ENCODE peak calls at places on chromosomes 16 and 17, in nine cellular contexts. T is heart right ventricle, Z is pancreas, W is aorta, P is left ventricle myocardium inferior, M is lung, B is GM23338, O is tibial nerve, G is esophagus squamous epithelium. Q is an unnamed sample. For H3K27me3, the result is how much of the 10 kb centered on the place peaks cover.

GRCh38 chr17:42304187-42305030 is 16.1 kb downstream of the STAT5A start:
- DNase-seq in B (no peak), G (no peak), Z (no peak), O (no peak), T (no peak), P (no peak), M (no peak), W (no peak), Q (no peak)

GRCh38 chr17:78342438-78343098 is 17.3 kb downstream of the SOCS3 start:
- DNase-seq in G (no peak), P (peak), Z (peak), O (peak), W (peak), B (peak), M (no peak), T (peak), Q (no peak)

GRCh38 chr17:39236383-39236927 is 10.7 kb upstream of the STAC2 start:
- DNase-seq in Z (peak), W (no peak), P (no peak), M (no peak), T (no peak), B (no peak), G (no peak), O (no peak), Q (no peak)

GRCh38 chr17:31357831-31358400 is 33.6 kb upstream of the RAB11FIP4 start:
- DNase-seq in W (no peak), M (no peak), Z (no peak), P (no peak), T (no peak), G (no peak), B (no peak), O (no peak), Q (no peak)

GRCh38 chr17:15891348-15891747 is 53.6 kb upstream of the ADORA2B start:
- DNase-seq in Z (no peak), M (no peak), T (no peak), P (no peak), O (no peak), W (no peak), G (no peak), B (no peak), Q (no peak)

GRCh38 chr16:74695450-74696422 is 4.9 kb downstream of the MLKL start:
- DNase-seq in W (peak), P (peak), O (peak), Z (peak), T (peak), M (peak), G (peak), B (peak), Q (peak)

GRCh38 chr17:3795758-3796102 is 5.3 kb downstream of the ITGAE start:
- DNase-seq in M (no peak), P (no peak), B (no peak), O (no peak), T (no peak), Z (no peak), W (no peak), G (no peak), Q (no peak)

GRCh38 chr16:61432421-61432820 is 603.8 kb downstream of the CDH8 start:
- DNase-seq in O (no peak), T (no peak), M (no peak), P (no peak), G (no peak), B (no peak), Z (no peak), W (no peak), Q (no peak)

GRCh38 chr17:49552070-49552751 is 23.5 kb upstream of the NXPH3 start:
- DNase-seq in Z (no peak), B (no peak), M (no peak), G (no peak), W (peak), T (no peak), O (no peak), P (no peak), Q (no peak)

GRCh38 chr17:50094243-50094752 is 853 bp upstream of the PDK2 start:
- DNase-seq in T (peak), W (peak), G (no peak), P (peak), O (peak), Z (peak), M (peak), B (peak), Q (peak)

GRCh38 chr17:46817901-46818209 is 637 bp downstream of the WNT3 start:
- DNase-seq in M (no peak), B (no peak), Z (no peak), P (no peak), O (no peak), G (no peak), W (no peak), T (no peak), Q (no peak)
- H3K27me3 ChIP-seq in M (under half), B (half or more), Z (under half), P (half or more), O (half or more), G (half or more), W (under half), T (under half), Q (under half)

DNA sequence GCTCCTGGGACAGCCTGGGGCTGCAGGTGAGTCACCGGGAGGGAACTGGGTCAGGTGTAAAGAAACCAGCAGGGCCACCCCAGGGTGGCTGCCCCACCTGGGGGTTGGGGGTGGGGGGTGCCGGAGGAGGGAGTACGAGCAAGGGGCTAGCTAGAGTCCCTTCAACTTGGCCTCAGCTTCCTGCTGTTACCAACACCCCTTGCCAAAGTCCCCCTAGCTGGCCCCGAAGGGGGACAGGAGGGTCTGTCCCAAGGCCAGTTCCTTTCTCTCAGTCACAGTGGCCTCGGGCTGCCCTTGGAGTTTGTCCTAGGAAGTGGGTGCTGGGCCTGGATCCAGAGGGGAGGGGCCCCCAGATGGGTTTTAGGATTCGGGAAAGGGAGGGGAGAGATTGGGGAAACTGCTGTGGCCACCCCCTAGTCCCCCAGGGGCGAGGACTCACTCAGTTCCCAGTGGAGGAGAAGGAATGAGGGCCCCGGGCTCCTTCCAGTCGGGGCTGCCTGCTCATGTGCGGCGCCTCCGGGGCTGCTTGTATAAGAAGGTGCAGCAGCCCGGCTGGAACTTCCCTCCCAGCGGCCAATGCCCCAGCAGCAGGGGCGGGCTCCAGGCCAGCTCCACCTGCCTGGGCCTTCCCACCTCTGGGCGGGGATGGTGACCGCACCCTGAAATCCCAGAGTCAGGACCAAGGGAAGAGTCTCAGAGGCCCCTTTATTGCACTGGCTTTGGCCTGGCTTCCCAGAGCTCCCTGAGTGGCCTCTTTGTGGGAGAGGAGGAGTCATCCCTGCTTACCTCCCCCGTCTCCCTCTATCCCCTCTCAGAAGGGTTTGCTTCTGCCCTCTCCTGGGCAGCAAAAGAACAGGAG is 7.3 kb downstream of the ARHGAP27 start:
- DNase-seq in M (peak), Z (peak), G (no peak), W (peak), O (no peak), T (peak), P (peak), B (peak), Q (no peak)
- H3K4me3 ChIP-seq in M (peak), Z (peak), G (peak), W (no peak), O (no peak), T (peak), P (peak), B (peak), Q (peak)

DNA sequence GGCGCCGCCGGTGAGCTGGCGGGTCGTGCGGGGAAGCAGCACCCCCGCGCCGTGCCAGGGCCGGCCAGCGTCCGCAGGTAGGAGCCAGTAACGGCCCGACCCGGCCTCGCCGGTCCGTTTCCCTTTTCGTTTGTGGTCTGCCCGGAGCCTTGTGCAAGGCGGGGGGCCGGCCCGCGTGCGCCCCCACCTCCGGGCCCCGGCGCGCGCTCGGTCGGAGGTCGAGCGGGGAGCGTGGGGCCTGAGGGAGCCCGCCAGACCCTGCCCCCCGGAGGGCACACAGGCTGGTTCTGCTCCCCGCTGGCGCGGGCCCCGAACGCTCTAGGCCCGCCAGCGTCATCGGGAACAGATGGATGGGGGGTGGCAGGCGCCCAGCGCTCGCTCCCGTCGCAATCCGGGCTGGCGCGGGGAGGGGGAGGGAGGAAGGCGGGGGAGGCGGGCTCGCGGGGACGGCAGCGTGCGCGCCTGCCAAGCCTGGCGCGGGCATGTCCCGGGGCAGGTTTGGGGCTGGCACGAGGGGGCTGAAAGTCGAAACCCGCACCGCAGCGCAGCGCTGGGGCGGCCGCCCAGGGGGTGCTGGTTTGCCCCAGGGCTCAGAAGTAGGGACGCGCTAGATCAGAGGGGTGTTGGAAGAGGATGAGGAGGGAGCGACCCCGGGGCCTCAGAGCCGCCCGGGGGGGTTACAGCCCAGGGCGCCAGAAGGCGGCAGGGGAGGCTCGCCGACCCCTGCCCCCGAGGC is 1.5 kb upstream of the GSE1 start:
- DNase-seq in T (peak), B (peak), Z (peak), P (peak), W (peak), G (no peak), O (peak), M (peak), Q (peak)
- H3K27me3 ChIP-seq in T (under half), B (under half), Z (under half), P (under half), W (under half), G (under half), O (under half), M (under half), Q (under half)

GRCh38 chr16:49343291-49343690 is 30.3 kb upstream of the C16orf78 start:
- DNase-seq in O (no peak), B (no peak), Z (no peak), T (no peak), W (no peak), M (no peak), P (no peak), G (no peak), Q (peak)
- H3K4me3 ChIP-seq in O (no peak), B (no peak), Z (no peak), T (no peak), W (no peak), M (no peak), P (no peak), G (no peak), Q (no peak)

DNA sequence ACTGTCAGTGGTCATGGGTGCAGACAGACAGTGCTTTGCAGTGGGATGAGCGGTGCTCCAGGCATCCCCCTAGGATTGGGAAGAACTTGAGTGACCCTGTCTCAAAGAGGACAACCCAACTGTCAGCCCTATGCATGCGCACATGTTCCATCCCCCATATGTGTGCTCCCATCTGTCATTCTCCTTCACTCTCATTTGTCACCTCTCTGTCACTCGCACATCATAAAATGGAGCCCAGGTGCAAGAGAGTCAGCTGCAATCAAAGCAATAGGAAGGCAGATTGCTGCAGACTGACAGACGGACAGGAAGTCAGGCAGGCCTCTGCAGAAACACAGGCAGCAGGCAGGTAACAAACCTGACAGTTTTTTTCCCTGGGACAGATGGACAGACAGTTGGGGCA is 101.8 kb upstream of the CCL1 start:
- DNase-seq in O (no peak), Z (no peak), G (no peak), W (no peak), B (no peak), T (no peak), P (no peak), M (no peak), Q (no peak)
- H3K27me3 ChIP-seq in O (under half), Z (under half), G (half or more), W (under half), B (under half), T (under half), P (half or more), M (under half), Q (under half)

GRCh38 chr16:85865-86264 is 7.8 kb downstream of the MPG start:
- DNase-seq in Z (peak), P (no peak), B (no peak), W (no peak), T (no peak), G (no peak), O (no peak), M (no peak), Q (no peak)

GRCh38 chr16:84718-85452 is 6.9 kb downstream of the MPG start:
- DNase-seq in Z (peak), W (peak), G (no peak), M (peak), T (peak), O (peak), P (peak), B (no peak), Q (peak)

GRCh38 chr16:85453-85782 is 7.4 kb downstream of the MPG start:
- DNase-seq in Z (peak), T (no peak), G (no peak), B (no peak), W (no peak), O (no peak), M (no peak), P (no peak), Q (no peak)

GRCh38 chr16:83060-83603 is 5.1 kb downstream of the MPG start:
- DNase-seq in Z (no peak), T (no peak), B (no peak), W (no peak), M (no peak), P (no peak), G (no peak), O (no peak), Q (no peak)

GRCh38 chr16:83781-84615 is 6.0 kb downstream of the MPG start:
- DNase-seq in W (no peak), Z (peak), G (no peak), P (no peak), T (no peak), O (no peak), M (no peak), B (no peak), Q (no peak)
- H3K4me3 ChIP-seq in W (no peak), Z (no peak), G (no peak), P (no peak), T (no peak), O (no peak), M (no peak), B (no peak), Q (no peak)

DNA sequence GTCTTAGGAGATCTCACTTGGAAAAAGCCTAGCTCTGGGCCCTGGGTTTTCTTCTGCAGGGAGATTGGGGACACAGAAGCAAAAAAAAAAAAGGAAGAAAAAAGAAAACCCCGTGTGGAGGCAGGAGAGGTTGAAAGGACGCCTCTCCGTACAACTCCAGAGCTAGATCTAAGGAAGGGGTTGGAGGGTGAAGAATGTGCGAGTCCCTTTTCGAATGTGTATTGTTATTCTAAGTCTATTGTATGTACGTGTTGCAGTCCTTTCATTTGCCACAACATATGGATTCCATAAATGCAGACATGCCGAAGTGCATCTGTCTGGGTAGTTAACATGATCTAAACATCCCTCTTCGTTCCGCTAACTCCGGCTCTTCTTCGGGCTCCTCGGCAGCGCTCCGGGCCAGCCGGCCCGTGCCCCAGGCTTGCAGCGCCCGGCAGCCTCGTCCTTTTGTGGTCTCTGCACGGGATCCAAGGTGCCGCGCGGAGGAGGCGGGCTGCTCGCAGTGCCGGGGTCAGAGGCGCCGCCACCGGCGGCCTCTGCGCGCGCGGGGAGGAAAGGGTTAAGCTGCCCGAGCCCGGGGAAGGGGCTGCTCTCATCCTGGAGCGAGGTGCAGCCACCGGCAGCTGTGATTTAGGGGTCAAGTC is 14.8 kb upstream of the ZFHX3 start:
- DNase-seq in G (no peak), O (no peak), W (peak), T (no peak), Z (no peak), M (no peak), P (no peak), B (peak), Q (no peak)
- H3K27me3 ChIP-seq in G (half or more), O (under half), W (under half), T (under half), Z (under half), M (under half), P (half or more), B (half or more), Q (under half)

GRCh38 chr16:13081825-13082224 is 180.4 kb downstream of the SHISA9 start:
- DNase-seq in M (no peak), G (no peak), P (no peak), B (no peak), W (no peak), Z (no peak), T (no peak), O (no peak), Q (no peak)

GRCh38 chr16:13083687-13084086 is 182.3 kb downstream of the SHISA9 start:
- DNase-seq in P (no peak), M (no peak), T (no peak), O (no peak), B (no peak), G (no peak), W (no peak), Z (peak), Q (no peak)

GRCh38 chr16:13084331-13084730 is 182.9 kb downstream of the SHISA9 start:
- DNase-seq in W (no peak), G (no peak), T (no peak), Z (no peak), P (no peak), B (no peak), M (no peak), O (no peak), Q (no peak)
- H3K4me3 ChIP-seq in W (no peak), G (no peak), T (no peak), Z (no peak), P (no peak), B (no peak), M (no peak), O (no peak), Q (no peak)

GRCh38 chr16:86479419-86479818 is 30.9 kb upstream of the FOXF1 start:
- DNase-seq in O (no peak), Z (no peak), W (no peak), M (no peak), B (no peak), T (no peak), P (no peak), G (no peak), Q (no peak)
- H3K27me3 ChIP-seq in O (half or more), Z (under half), W (under half), M (under half), B (under half), T (under half), P (half or more), G (half or more), Q (under half)

GRCh38 chr16:55506708-55507107 is 2.2 kb upstream of the LPCAT2 start:
- DNase-seq in T (no peak), W (no peak), B (no peak), M (no peak), G (no peak), O (no peak), Z (no peak), P (no peak), Q (no peak)

GRCh38 chr16:55506083-55506482 is 2.8 kb upstream of the LPCAT2 start:
- DNase-seq in G (no peak), B (no peak), M (no peak), O (no peak), P (no peak), Z (no peak), W (no peak), T (no peak), Q (no peak)

GRCh38 chr16:55510185-55510805 is 1.4 kb downstream of the LPCAT2 start:
- DNase-seq in P (no peak), B (no peak), T (no peak), Z (no peak), M (no peak), G (no peak), O (no peak), W (no peak), Q (no peak)

GRCh38 chr16:55508941-55509920 is at the start of gene LPCAT2:
- DNase-seq in M (peak), T (peak), Z (peak), W (peak), G (no peak), B (peak), O (peak), P (peak), Q (peak)

DNA sequence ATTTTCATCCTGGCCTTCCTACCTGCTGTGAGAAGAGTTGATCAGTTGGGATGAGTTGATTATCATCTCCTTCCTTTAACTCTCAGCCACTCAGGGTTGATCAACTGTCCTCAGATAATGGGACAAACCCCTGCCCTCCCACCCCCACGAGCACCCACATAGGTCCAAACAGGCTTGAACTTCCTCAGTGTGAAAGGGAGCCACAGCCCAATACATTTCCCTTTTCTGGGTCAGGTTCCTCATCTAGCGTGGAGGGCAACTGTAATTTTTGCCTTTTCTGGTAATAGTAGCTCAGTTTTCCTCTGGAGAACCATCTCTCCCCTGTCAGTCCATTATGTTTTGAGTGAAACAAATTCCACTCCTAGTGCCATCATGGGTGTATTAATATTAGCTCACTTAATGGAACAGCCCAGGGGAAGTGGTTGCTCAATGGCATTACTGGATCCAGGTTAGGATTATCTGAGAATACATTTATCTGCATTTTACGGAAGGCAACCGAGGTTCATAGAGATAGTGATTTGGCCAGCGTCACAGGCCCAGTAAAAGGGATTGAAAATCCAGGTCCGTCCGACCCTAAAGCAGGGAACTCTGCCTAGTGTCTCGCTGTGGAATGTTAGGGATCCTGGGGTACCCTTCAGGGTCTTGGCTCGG is 476 bp upstream of the LPCAT2 start:
- DNase-seq in M (no peak), P (no peak), Z (no peak), O (no peak), B (no peak), G (no peak), T (no peak), W (no peak), Q (no peak)
- H3K4me3 ChIP-seq in M (no peak), P (peak), Z (peak), O (peak), B (peak), G (peak), T (peak), W (no peak), Q (peak)

Q was measured in right atrium auricular region.